ENCODE peak calls at places on chromosomes 1 and 21, in six cellular contexts. F, U, G, E, I and V are unnamed samples.

GRCh38 chr1:24619376-24619775 is 23.7 kb upstream of the SRRM1 start:
- DNase-seq in G (no peak), I (no peak), U (no peak), F (no peak), E (no peak), V (peak; percentile 42)

GRCh38 chr1:201171063-201172036 is 17.1 kb upstream of the TMEM9 start:
- DNase-seq in U (peak; percentile 23), F (peak; percentile 62), E (peak; percentile 64), G (no peak), I (peak; percentile 47), V (no peak)

GRCh38 chr1:97920275-97920831 is 481 bp downstream of the DPYD start:
- DNase-seq in U (no peak), F (peak; percentile 17), I (no peak), G (peak; percentile 18), E (no peak), V (no peak)

GRCh38 chr1:112058815-112059450 is 69.5 kb upstream of the KCND3 start:
- DNase-seq in F (no peak), I (no peak), U (no peak), G (no peak), E (no peak), V (no peak)

GRCh38 chr1:177256153-177256814 is 85.5 kb downstream of the BRINP2 start:
- DNase-seq in E (no peak), F (peak; percentile 8), U (no peak), G (peak; percentile 28), I (peak; percentile 71), V (no peak)

GRCh38 chr1:82542766-82543165 is 742.0 kb downstream of the ADGRL2 start:
- DNase-seq in I (no peak), U (no peak), G (no peak), E (no peak), F (no peak), V (no peak)

GRCh38 chr21:20617130-20617529 is 381.1 kb upstream of the NCAM2 start:
- DNase-seq in E (no peak), I (no peak), G (no peak), U (no peak), F (no peak), V (no peak)

GRCh38 chr1:191371626-191372025 is 786.6 kb upstream of the RGS18 start:
- DNase-seq in U (no peak), I (no peak), E (no peak), F (no peak), G (no peak), V (no peak)

GRCh38 chr1:51927029-51927428 is 48.5 kb upstream of the NRDC start:
- DNase-seq in E (no peak), G (no peak), U (no peak), F (no peak), I (peak; percentile 30), V (no peak)

GRCh38 chr1:99662581-99663208 is 16.8 kb downstream of the PALMD start:
- DNase-seq in U (no peak), I (no peak), G (peak; percentile 91), E (no peak), F (no peak), V (no peak)

GRCh38 chr1:18512883-18513282 is 32.2 kb downstream of the KLHDC7A start:
- DNase-seq in E (no peak), I (no peak), G (no peak), U (no peak), F (no peak), V (peak; percentile 79)